ENCODE peak calls at places on chromosomes 7 and 10, in nine cellular contexts. T is OCI-LY7; U is tibial nerve; H is heart right ventricle; R is uterus; P is GM06990; Q is CD8-positive, alpha-beta T cell; W is choroid plexus epithelial cell; V is ovary. A is an unnamed sample.

GRCh38 chr10:112816033-112816430 is 134.0 kb upstream of the TCF7L2 start:
- DNase-seq in V (no peak), Q (no peak), R (no peak), U (no peak), P (no peak), W (peak), T (no peak), H (no peak), A (peak)

GRCh38 chr10:97575101-97575668 is 2.6 kb downstream of the ANKRD2 start:
- DNase-seq in U (no peak), R (no peak), Q (no peak), P (no peak), T (no peak), H (no peak), W (no peak), V (no peak), A (no peak)

GRCh38 chr10:24622781-24623301 is 100.8 kb downstream of the ARHGAP21 start:
- DNase-seq in H (no peak), Q (peak), T (peak), V (no peak), P (no peak), U (no peak), W (peak), R (no peak), A (peak)

GRCh38 chr7:112010994-112011393 is 195.2 kb downstream of the DOCK4 start:
- DNase-seq in P (no peak), T (no peak), V (no peak), W (no peak), Q (no peak), H (peak), R (no peak), U (no peak), A (no peak)

GRCh38 chr10:74145133-74145532 is 5.5 kb downstream of the AP3M1 start:
- DNase-seq in Q (no peak), W (peak), T (no peak), H (peak), P (no peak), U (no peak), V (no peak), R (no peak), A (peak)

GRCh38 chr10:77862595-77862994 is 64.0 kb downstream of the DLG5 start:
- DNase-seq in H (no peak), U (no peak), V (no peak), R (no peak), Q (no peak), P (no peak), T (no peak), W (no peak), A (no peak)

GRCh38 chr10:70512149-70512611 is 33.6 kb downstream of the PALD1 start:
- DNase-seq in Q (no peak), R (no peak), V (no peak), H (peak), W (peak), T (no peak), P (no peak), U (no peak), A (no peak)

GRCh38 chr10:29304259-29305030 is 15.6 kb downstream of the LYZL1 start:
- DNase-seq in V (peak), U (peak), H (peak), R (peak), Q (peak), P (no peak), W (peak), T (peak), A (peak)

GRCh38 chr7:94509264-94509878 is at the start of gene CASD1:
- DNase-seq in P (peak), W (peak), H (peak), V (peak), U (no peak), T (peak), Q (peak), R (peak), A (peak)

GRCh38 chr10:12728569-12728968 is 272.9 kb downstream of the CCDC3 start:
- DNase-seq in P (no peak), U (no peak), V (no peak), H (no peak), R (no peak), W (no peak), Q (no peak), T (no peak), A (no peak)

GRCh38 chr10:66505003-66505707 is 420.7 kb upstream of the LRRTM3 start:
- DNase-seq in Q (no peak), R (no peak), W (no peak), T (no peak), U (no peak), H (no peak), V (no peak), P (no peak), A (no peak)

GRCh38 chr7:43362652-43363428 is 220.1 kb upstream of the STK17A start:
- DNase-seq in V (peak), T (peak), R (no peak), U (no peak), W (peak), P (no peak), H (peak), Q (no peak), A (peak)

GRCh38 chr10:130141460-130141859 is 5.3 kb downstream of the GLRX3 start:
- DNase-seq in H (no peak), T (no peak), R (no peak), P (no peak), V (no peak), Q (no peak), W (peak), U (no peak), A (no peak)

GRCh38 chr10:114970515-114970914 is 32.5 kb downstream of the TRUB1 start:
- DNase-seq in R (no peak), H (peak), T (peak), Q (no peak), U (no peak), V (no peak), W (peak), P (no peak), A (no peak)

GRCh38 chr10:116274141-116274861 is 1.3 kb upstream of the GFRA1 start:
- DNase-seq in W (no peak), Q (no peak), U (no peak), R (no peak), V (peak), P (no peak), H (no peak), T (no peak), A (peak)

GRCh38 chr7:130149575-130150139 is 55.5 kb downstream of the TMEM209 start:
- DNase-seq in V (no peak), R (no peak), H (no peak), T (peak), Q (no peak), U (no peak), P (peak), W (no peak), A (no peak)

GRCh38 chr7:13016633-13017324 is 329.3 kb downstream of the ARL4A start:
- DNase-seq in T (no peak), P (no peak), Q (no peak), U (no peak), V (no peak), W (peak), R (no peak), H (no peak), A (peak)

GRCh38 chr7:4702961-4703512 is 20.9 kb downstream of the FOXK1 start:
- DNase-seq in U (no peak), W (no peak), Q (no peak), V (no peak), P (no peak), R (no peak), T (no peak), H (peak), A (no peak)

GRCh38 chr10:6875229-6875544 is 295.1 kb upstream of the PRKCQ start:
- DNase-seq in R (no peak), H (no peak), W (no peak), U (no peak), Q (no peak), P (no peak), V (no peak), T (no peak), A (no peak)

GRCh38 chr10:124323806-124324205 is 94.9 kb downstream of the OAT start:
- DNase-seq in R (no peak), V (no peak), T (no peak), W (no peak), U (no peak), P (no peak), Q (no peak), H (no peak), A (no peak)

GRCh38 chr10:87590705-87591588 is 68.7 kb upstream of the PAPSS2 start:
- DNase-seq in V (no peak), H (no peak), W (peak), P (no peak), Q (no peak), U (no peak), R (no peak), T (no peak), A (no peak)

GRCh38 chr7:50397320-50397970 is 52.7 kb downstream of the FIGNL1 start:
- DNase-seq in P (no peak), Q (no peak), R (no peak), U (no peak), V (no peak), T (no peak), H (no peak), W (no peak), A (no peak)

GRCh38 chr10:11789294-11789693 is 33.9 kb upstream of the PROSER2 start:
- DNase-seq in V (no peak), U (no peak), H (no peak), W (no peak), P (no peak), R (no peak), Q (no peak), T (no peak), A (peak)

GRCh38 chr10:29846881-29847280 is 212.1 kb upstream of the SVIL start:
- DNase-seq in R (no peak), W (no peak), Q (no peak), P (no peak), H (no peak), T (no peak), V (no peak), U (no peak), A (no peak)

GRCh38 chr10:90222372-90222771 is 521.0 kb downstream of the KIF20B start:
- DNase-seq in H (no peak), V (no peak), R (no peak), Q (no peak), P (no peak), U (no peak), T (no peak), W (peak), A (peak)

GRCh38 chr7:21542891-21543527 is at the start of gene DNAH11:
- DNase-seq in T (no peak), H (peak), Q (no peak), R (no peak), P (peak), W (peak), V (peak), U (no peak), A (peak)

GRCh38 chr7:158760936-158761335 is 56.3 kb upstream of the NCAPG2 start:
- DNase-seq in V (no peak), R (no peak), U (no peak), T (no peak), W (no peak), Q (no peak), P (no peak), H (no peak), A (no peak)

GRCh38 chr10:78407009-78407711 is 373.5 kb downstream of the RPS24 start:
- DNase-seq in Q (peak), T (peak), R (peak), W (peak), U (peak), V (peak), P (peak), H (peak), A (peak)

GRCh38 chr10:72812415-72812797 is 81.1 kb upstream of the OIT3 start:
- DNase-seq in P (no peak), W (no peak), T (no peak), U (no peak), H (no peak), Q (no peak), R (no peak), V (no peak), A (no peak)

GRCh38 chr7:55552320-55553086 is 19.8 kb downstream of the VOPP1 start:
- DNase-seq in W (peak), Q (no peak), U (no peak), R (peak), H (peak), T (no peak), P (no peak), V (no peak), A (peak)

GRCh38 chr10:72158174-72158573 is 57.6 kb upstream of the ANAPC16 start:
- DNase-seq in Q (no peak), P (no peak), V (no peak), U (no peak), W (no peak), H (no peak), T (no peak), R (no peak), A (no peak)

GRCh38 chr10:79409038-79410035 is 36.1 kb downstream of the ZCCHC24 start:
- DNase-seq in W (no peak), R (peak), P (no peak), H (no peak), U (no peak), T (no peak), Q (no peak), V (no peak), A (no peak)

GRCh38 chr7:34672430-34672829 is 14.4 kb downstream of the NPSR1 start:
- DNase-seq in V (no peak), W (peak), R (no peak), P (no peak), Q (no peak), T (no peak), H (no peak), U (no peak), A (peak)

GRCh38 chr10:24415455-24416169 is 206.7 kb downstream of the KIAA1217 start:
- DNase-seq in Q (no peak), U (peak), P (no peak), W (peak), H (peak), T (no peak), V (peak), R (peak), A (peak)

GRCh38 chr10:132575320-132576201 is 38.0 kb downstream of the INPP5A start:
- DNase-seq in R (no peak), T (no peak), W (peak), H (no peak), V (no peak), U (no peak), Q (no peak), P (peak), A (peak)

GRCh38 chr7:139989366-139990141 is 73.2 kb downstream of the PARP12 start:
- DNase-seq in R (no peak), Q (no peak), W (no peak), U (no peak), H (no peak), P (no peak), V (no peak), T (peak), A (no peak)
- TF ChIP-seq CTCF in R (no peak), Q (no peak), W (no peak), U (no peak), H (no peak), P (no peak), V (no peak), T (no peak), A (no peak)

GRCh38 chr7:2109936-2110585 is 122.7 kb downstream of the MAD1L1 start:
- DNase-seq in W (peak), R (no peak), V (no peak), Q (peak), T (peak), U (no peak), P (peak), H (no peak), A (peak)

GRCh38 chr7:2111568-2111967 is 121.2 kb downstream of the MAD1L1 start:
- DNase-seq in Q (no peak), R (no peak), V (no peak), W (no peak), P (no peak), H (no peak), U (no peak), T (no peak), A (no peak)

GRCh38 chr7:2112261-2113203 is 120.2 kb downstream of the MAD1L1 start:
- DNase-seq in Q (no peak), R (no peak), W (no peak), P (peak), V (no peak), T (no peak), U (no peak), H (no peak), A (no peak)

GRCh38 chr7:2109251-2109935 is 123.4 kb downstream of the MAD1L1 start:
- DNase-seq in T (peak), U (no peak), P (no peak), Q (no peak), W (peak), R (no peak), V (no peak), H (no peak), A (peak)

GRCh38 chr7:2110586-2111396 is 122.0 kb downstream of the MAD1L1 start:
- DNase-seq in H (no peak), U (no peak), W (peak), R (no peak), T (no peak), Q (no peak), V (no peak), P (no peak), A (peak)
- H3K4me3 ChIP-seq in H (no peak), U (peak), W (peak), R (no peak), T (peak), Q (no peak), V (no peak), P (no peak), A (no peak)

GRCh38 chr10:101670635-101671034 is 24.3 kb downstream of the FBXW4 start:
- DNase-seq in Q (no peak), W (no peak), T (no peak), V (no peak), U (no peak), H (no peak), P (peak), R (no peak), A (no peak)

GRCh38 chr10:101668566-101668965 is 26.4 kb downstream of the FBXW4 start:
- DNase-seq in U (no peak), H (no peak), P (no peak), R (no peak), T (no peak), V (no peak), W (no peak), Q (no peak), A (no peak)

GRCh38 chr10:101669181-101669580 is 25.8 kb downstream of the FBXW4 start:
- DNase-seq in H (no peak), P (no peak), T (no peak), U (no peak), Q (no peak), R (no peak), V (no peak), W (no peak), A (no peak)

GRCh38 chr10:101672536-101672935 is 22.4 kb downstream of the FBXW4 start:
- DNase-seq in U (no peak), H (peak), P (no peak), W (no peak), Q (no peak), R (no peak), V (no peak), T (no peak), A (no peak)

DNA sequence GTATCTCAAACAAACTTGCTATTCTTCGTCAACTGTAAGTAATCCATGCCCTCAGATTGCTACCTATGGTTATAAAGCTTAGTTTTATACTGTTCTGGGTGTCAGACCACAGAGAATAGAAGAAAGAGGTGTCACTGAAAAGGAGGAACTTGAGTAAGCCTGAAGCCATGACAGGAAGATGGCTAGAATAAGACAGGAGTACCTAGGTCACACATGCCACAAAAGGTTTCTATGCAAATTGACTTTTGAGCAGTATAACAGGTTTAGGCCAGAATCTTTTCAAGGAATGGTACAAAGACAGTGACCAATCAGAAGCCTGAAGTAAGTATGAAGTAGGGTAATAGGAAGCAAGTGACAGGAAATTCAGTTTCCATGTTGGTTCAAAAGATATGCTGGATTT is 23.5 kb downstream of the FBXW4 start:
- DNase-seq in P (peak), T (peak), V (no peak), W (no peak), Q (no peak), U (no peak), R (no peak), H (no peak), A (no peak)
- TF ChIP-seq CTCF in P (no peak), T (no peak), V (no peak), W (no peak), Q (no peak), U (no peak), R (no peak), H (no peak), A (no peak)

GRCh38 chr7:150516956-150517355 is 2.3 kb downstream of the GIMAP7 start:
- DNase-seq in Q (no peak), W (no peak), P (no peak), U (no peak), R (no peak), T (no peak), H (no peak), V (no peak), A (no peak)
- H3K4me3 ChIP-seq in Q (peak), W (no peak), P (peak), U (peak), R (peak), T (no peak), H (peak), V (no peak), A (no peak)

GRCh38 chr10:125629758-125630376 is 53.1 kb downstream of the TEX36 start:
- DNase-seq in H (no peak), T (peak), V (no peak), W (peak), R (no peak), P (no peak), U (no peak), Q (no peak), A (peak)
- TF ChIP-seq CTCF in H (no peak), T (peak), V (no peak), W (peak), R (peak), P (peak), U (no peak), Q (no peak), A (peak)

GRCh38 chr10:92303096-92303495 is 12.1 kb downstream of the MARCHF5 start:
- DNase-seq in W (no peak), P (no peak), H (no peak), V (no peak), R (no peak), Q (no peak), T (no peak), U (no peak), A (no peak)
- H3K4me3 ChIP-seq in W (no peak), P (no peak), H (no peak), V (no peak), R (no peak), Q (no peak), T (no peak), U (no peak), A (no peak)

GRCh38 chr7:31111109-31111451 is 59.0 kb downstream of the ADCYAP1R1 start:
- DNase-seq in W (no peak), T (no peak), Q (no peak), R (no peak), P (no peak), H (no peak), U (no peak), V (no peak), A (no peak)

GRCh38 chr7:31113660-31114059 is 61.6 kb downstream of the ADCYAP1R1 start:
- DNase-seq in U (no peak), T (no peak), P (no peak), W (no peak), Q (no peak), V (no peak), R (no peak), H (no peak), A (no peak)

GRCh38 chr7:31110331-31111108 is 58.4 kb downstream of the ADCYAP1R1 start:
- DNase-seq in U (no peak), Q (no peak), H (no peak), W (no peak), V (no peak), P (no peak), T (no peak), R (no peak), A (no peak)

GRCh38 chr7:31116615-31117014 is 64.5 kb downstream of the ADCYAP1R1 start:
- DNase-seq in P (no peak), T (no peak), W (no peak), U (no peak), H (no peak), Q (no peak), R (no peak), V (no peak), A (no peak)

DNA sequence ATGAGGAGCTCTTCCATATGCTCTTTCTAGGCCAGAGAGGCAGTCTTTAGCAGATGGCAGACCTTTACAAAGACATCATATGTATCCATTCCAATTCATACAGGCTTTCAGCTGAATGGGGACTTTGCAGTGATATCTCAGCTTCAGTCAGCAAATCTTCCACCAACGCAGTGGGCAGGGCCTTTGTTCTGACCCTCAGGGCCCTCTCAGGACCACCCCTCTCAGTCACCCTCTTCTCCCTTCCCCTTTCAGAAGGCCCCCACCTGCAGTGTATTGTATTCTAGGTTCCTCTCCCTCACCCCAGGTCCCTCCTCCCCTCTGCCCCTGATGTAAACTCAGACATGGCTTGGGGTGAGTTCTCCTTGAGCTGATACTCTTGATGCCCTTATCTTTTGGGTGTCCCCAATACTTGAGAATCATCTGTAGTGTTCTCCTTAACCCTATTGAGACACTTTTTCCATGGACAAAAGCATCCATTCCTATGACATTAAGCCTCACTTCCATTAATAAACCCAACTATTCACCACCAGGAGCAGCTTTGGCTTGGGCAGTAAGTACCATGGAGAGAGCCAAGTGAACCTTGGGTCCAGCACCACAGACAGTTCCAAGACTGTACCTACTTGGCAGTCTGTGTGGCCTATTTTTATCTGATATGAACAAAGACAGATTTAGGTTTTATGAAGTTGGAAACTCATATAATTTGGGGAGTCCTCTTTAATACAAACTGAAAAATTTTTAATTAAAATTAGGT is 62.7 kb downstream of the ADCYAP1R1 start:
- DNase-seq in T (no peak), R (no peak), W (peak), V (no peak), Q (no peak), H (no peak), P (no peak), U (no peak), A (peak)
- TF ChIP-seq CTCF in T (no peak), R (no peak), W (peak), V (no peak), Q (no peak), H (no peak), P (no peak), U (no peak), A (no peak)